ENCODE peak calls at places on chromosomes 16 and 17, in four cellular contexts. C, F, P and A are unnamed samples.

GRCh38 chr16:89376812-89377445 is 113.4 kb downstream of the ANKRD11 start:
- DNase-seq in C (no peak), F (no peak), P (no peak), A (no peak)

GRCh38 chr16:57863434-57864160 is 61.3 kb upstream of the KIFC3 start:
- DNase-seq in C (no peak), F (peak; percentile 63), P (peak; percentile 68), A (peak; percentile 64)

GRCh38 chr17:47285003-47285402 is 31.4 kb downstream of the ITGB3 start:
- DNase-seq in C (no peak), F (no peak), P (no peak), A (no peak)

GRCh38 chr16:89658221-89658879 is 714 bp downstream of the SPATA33 start:
- DNase-seq in C (no peak), F (no peak), P (no peak), A (no peak)

GRCh38 chr17:9529033-9529748 is 46.4 kb downstream of the STX8 start:
- DNase-seq in C (no peak), F (no peak), P (no peak), A (no peak)

GRCh38 chr17:3827124-3827773 is 18.8 kb downstream of the NCBP3 start:
- DNase-seq in C (no peak), F (peak; percentile 55), P (peak; percentile 68), A (peak; percentile 31)

GRCh38 chr17:74134991-74135390 is 68.5 kb upstream of the RPL38 start:
- DNase-seq in C (no peak), F (no peak), P (no peak), A (no peak)

GRCh38 chr16:9846362-9847099 is 335.7 kb downstream of the GRIN2A start:
- DNase-seq in C (no peak), F (no peak), P (no peak), A (no peak)

GRCh38 chr16:23379707-23380106 is 73.3 kb downstream of the COG7 start:
- DNase-seq in C (no peak), F (no peak), P (no peak), A (no peak)

GRCh38 chr17:7561589-7562207 is at the start of gene SENP3:
- DNase-seq in C (no peak), F (peak; percentile 90), P (peak; percentile 79), A (peak; percentile 84)

GRCh38 chr17:7561028-7561575 is 617 bp upstream of the SENP3 start:
- DNase-seq in C (no peak), F (peak; percentile 92), P (peak; percentile 87), A (peak; percentile 93)

GRCh38 chr17:7559307-7560171 is 989 bp downstream of the TNFSF13 start:
- DNase-seq in C (no peak), F (peak; percentile 31), P (no peak), A (no peak)

GRCh38 chr17:7558544-7559306 is at the start of gene TNFSF13:
- DNase-seq in C (no peak), F (peak; percentile 42), P (peak; percentile 50), A (no peak)

GRCh38 chr17:7560172-7561027 is 1.3 kb upstream of the SENP3 start:
- DNase-seq in C (no peak), F (peak; percentile 48), P (peak; percentile 46), A (no peak)
- TF ChIP-seq POLR2A in C (no peak), F (no peak), P (no peak), A (no peak)

DNA sequence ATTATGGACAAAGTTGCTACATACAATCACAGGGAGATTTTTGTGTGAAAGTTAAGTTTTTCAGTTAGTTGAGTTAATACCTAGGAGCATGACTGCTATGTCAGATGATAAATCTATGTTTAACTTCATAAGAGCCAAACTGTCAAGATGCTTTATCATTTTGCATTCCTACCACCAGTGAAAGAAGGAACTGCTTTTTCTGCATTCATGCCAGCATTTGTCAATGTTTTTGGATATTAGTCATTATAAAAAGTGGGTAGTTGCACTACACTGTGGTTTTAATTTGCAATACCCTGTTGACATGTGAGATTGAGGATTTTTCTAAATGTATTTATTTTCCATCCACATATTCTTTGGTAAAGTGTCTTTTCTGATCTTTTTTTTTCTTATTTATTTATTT is 434.0 kb upstream of the MON1B start:
- DNase-seq in C (no peak), F (no peak), P (no peak), A (no peak)
- H3K4me1 ChIP-seq in C (no peaks in the 10 kb centered on the region), F (no peaks in the 10 kb centered on the region), P (no peaks in the 10 kb centered on the region), A (no peaks in the 10 kb centered on the region)

GRCh38 chr17:18228176-18228682 is 2.8 kb downstream of the LLGL1 start:
- DNase-seq in C (no peak), F (no peak), P (no peak), A (no peak)

GRCh38 chr17:18229771-18230170 is 4.3 kb downstream of the LLGL1 start:
- DNase-seq in C (no peak), F (no peak), P (no peak), A (no peak)

GRCh38 chr17:18230288-18231141 is 5.1 kb downstream of the LLGL1 start:
- DNase-seq in C (no peak), F (no peak), P (no peak), A (no peak)

GRCh38 chr17:18227635-18228034 is 2.2 kb downstream of the LLGL1 start:
- DNase-seq in C (no peak), F (no peak), P (no peak), A (no peak)

DNA sequence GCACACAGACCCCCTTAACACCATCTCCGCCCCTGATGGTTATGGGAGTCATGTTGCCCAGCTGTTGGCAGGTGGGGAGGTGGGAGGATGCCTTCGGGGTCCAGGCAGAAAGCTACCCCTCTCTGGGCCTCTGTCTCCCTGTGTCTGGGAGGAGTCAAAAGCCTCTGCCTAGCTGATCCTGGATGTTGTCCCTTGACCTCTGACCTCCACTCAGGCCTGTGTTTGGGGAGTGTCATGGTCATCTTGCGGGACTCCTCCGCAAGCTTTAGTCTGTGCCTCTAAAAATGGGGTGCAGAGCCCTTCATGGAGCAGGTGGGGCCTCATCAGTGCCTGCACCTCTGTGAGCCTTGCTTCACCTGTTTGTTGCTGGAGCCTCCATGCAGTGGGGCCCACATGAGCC is 3.8 kb downstream of the LLGL1 start:
- DNase-seq in C (no peak), F (no peak), P (no peak), A (no peak)
- H3K27ac ChIP-seq in C (no peak overlapping the region), F (no peak overlapping the region), P (no peak overlapping the region), A (no peak overlapping the region)

DNA sequence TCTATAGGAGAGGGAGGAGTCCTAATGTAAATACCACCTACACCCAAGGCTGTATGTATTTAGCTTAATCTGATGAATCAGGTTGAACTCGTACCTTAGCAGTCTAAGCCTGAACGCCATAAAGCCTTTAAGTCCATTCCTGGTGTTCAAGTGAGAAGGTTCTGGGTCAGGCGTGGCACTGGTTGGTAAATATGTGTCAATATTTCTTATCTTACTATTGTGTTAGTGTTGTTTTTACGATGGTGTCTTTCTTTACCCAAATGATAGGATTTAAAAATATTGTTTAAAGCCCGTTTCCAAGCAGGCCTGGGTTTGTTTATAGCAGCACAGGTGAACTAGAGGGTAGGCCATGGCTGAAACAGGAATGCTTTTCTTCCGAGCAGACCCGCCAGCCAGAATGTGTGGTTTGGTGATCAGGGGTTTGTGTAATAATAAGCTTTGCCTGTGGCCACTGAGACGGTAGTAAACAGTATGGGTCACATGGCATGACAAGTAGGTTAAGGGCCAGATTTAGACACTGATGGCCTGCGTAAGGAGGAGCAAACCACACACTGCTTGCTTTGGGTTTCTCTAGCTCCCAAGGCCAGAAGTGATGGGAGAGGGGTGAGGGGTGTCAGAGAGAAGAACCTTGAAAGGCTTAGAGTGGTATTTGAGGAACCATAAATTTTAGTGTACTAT is 3.3 kb downstream of the TMEM94 start:
- DNase-seq in C (peak; percentile 41), F (no peak), P (no peak), A (peak; percentile 84)
- TF ChIP-seq POLR2A in C (peak; percentile 41), F (no peak), P (no peak), A (peak; percentile 58)

GRCh38 chr17:76535788-76536510 is 1.6 kb downstream of the CYGB start:
- DNase-seq in C (no peak), F (no peak), P (no peak), A (no peak)
- H3K4me1 ChIP-seq in C (no peaks in the 10 kb centered on the region), F (peaks cover 4% of the 10 kb centered on the region), P (peaks cover 27% of the 10 kb centered on the region), A (peaks cover 32% of the 10 kb centered on the region)

DNA sequence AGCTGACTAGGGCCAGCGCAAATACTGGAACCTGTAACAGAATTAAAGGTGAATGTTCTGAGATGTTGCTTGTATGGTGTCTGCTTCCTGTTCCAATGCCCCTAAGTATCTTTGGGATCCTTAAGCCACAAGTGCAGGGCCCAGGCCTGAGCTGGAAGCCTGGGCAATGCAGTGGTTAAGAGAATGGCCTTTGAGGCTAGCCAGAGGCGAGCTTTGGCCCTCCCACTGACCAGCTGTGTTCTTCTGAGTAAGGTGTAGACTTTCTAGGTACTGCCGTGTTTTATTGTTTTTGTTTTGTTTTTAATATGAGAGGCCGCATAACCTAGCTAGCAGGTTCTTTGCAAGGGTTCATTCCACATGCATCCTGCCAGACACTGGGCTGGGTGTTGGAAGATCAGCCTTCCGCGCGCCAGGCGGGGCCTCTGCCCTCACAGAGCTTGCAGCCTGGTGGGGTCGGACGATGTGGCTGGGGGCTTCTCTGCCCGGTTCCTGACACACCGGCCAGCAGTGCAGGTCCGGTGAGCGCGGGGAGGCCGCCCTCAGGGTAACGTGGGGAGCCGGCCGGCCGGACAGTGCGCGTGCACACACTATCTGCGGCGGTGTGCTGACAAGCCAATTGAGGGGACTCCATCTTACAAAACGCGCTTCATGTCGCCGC is 556 bp upstream of the MLX start:
- DNase-seq in C (no peak), F (no peak), P (no peak), A (no peak)
- H3K27ac ChIP-seq in C (peak overlapping the region; percentile 68), F (peak overlapping the region; percentile 85), P (peak overlapping the region; percentile 81), A (peak overlapping the region; percentile 93)